ENCODE peak calls at places on chromosomes 7 and 10, in nine cellular contexts. One of them, this sample, is unnamed. For H3K4me1, the result is how much of the 10 kb centered on the place peaks cover.

GRCh38 chr7:133115596-133115995 is 33.7 kb upstream of the CHCHD3 start:
- DNase-seq in prostate gland: no peak
- DNase-seq in adrenal gland: no peak
- DNase-seq in sigmoid colon: no peak
- DNase-seq in stomach: no peak
- DNase-seq in endothelial cell of umbilical vein: no peak
- DNase-seq in breast epithelium: no peak
- DNase-seq in testis: no peak
- DNase-seq in GM12878: no peak
- DNase-seq in this sample: no peak

GRCh38 chr7:24980695-24981543 is 941 bp upstream of the OSBPL3 start:
- DNase-seq in prostate gland: no peak
- DNase-seq in adrenal gland: no peak
- DNase-seq in sigmoid colon: peak
- DNase-seq in stomach: peak
- DNase-seq in endothelial cell of umbilical vein: peak
- DNase-seq in breast epithelium: no peak
- DNase-seq in testis: peak
- DNase-seq in GM12878: no peak
- DNase-seq in this sample: peak

GRCh38 chr7:50359258-50359994 is 54.9 kb downstream of the IKZF1 start:
- DNase-seq in prostate gland: no peak
- DNase-seq in adrenal gland: no peak
- DNase-seq in sigmoid colon: no peak
- DNase-seq in stomach: no peak
- DNase-seq in endothelial cell of umbilical vein: no peak
- DNase-seq in breast epithelium: no peak
- DNase-seq in testis: no peak
- DNase-seq in GM12878: no peak
- DNase-seq in this sample: no peak

GRCh38 chr7:6623589-6624245 is 8.3 kb downstream of the ZNF853 start:
- DNase-seq in prostate gland: no peak
- DNase-seq in adrenal gland: no peak
- DNase-seq in sigmoid colon: no peak
- DNase-seq in stomach: no peak
- DNase-seq in endothelial cell of umbilical vein: no peak
- DNase-seq in breast epithelium: no peak
- DNase-seq in testis: no peak
- DNase-seq in GM12878: no peak
- DNase-seq in this sample: no peak

GRCh38 chr7:11343136-11343535 is 369.5 kb downstream of the PHF14 start:
- DNase-seq in prostate gland: no peak
- DNase-seq in adrenal gland: no peak
- DNase-seq in sigmoid colon: no peak
- DNase-seq in stomach: no peak
- DNase-seq in endothelial cell of umbilical vein: no peak
- DNase-seq in breast epithelium: no peak
- DNase-seq in testis: no peak
- DNase-seq in GM12878: no peak
- DNase-seq in this sample: no peak

GRCh38 chr7:117338020-117338419 is 15.2 kb upstream of the WNT2 start:
- DNase-seq in prostate gland: no peak
- DNase-seq in adrenal gland: no peak
- DNase-seq in sigmoid colon: no peak
- DNase-seq in stomach: no peak
- DNase-seq in endothelial cell of umbilical vein: no peak
- DNase-seq in breast epithelium: no peak
- DNase-seq in testis: no peak
- DNase-seq in GM12878: no peak
- DNase-seq in this sample: no peak

GRCh38 chr7:5429857-5430611 is 6.4 kb upstream of the TNRC18 start:
- DNase-seq in prostate gland: peak
- DNase-seq in adrenal gland: peak
- DNase-seq in sigmoid colon: peak
- DNase-seq in stomach: peak
- DNase-seq in endothelial cell of umbilical vein: no peak
- DNase-seq in breast epithelium: peak
- DNase-seq in testis: peak
- DNase-seq in GM12878: no peak
- DNase-seq in this sample: peak

GRCh38 chr10:87095241-87095945 is 387 bp downstream of the SHLD2 start:
- DNase-seq in prostate gland: peak
- DNase-seq in adrenal gland: peak
- DNase-seq in sigmoid colon: peak
- DNase-seq in stomach: peak
- DNase-seq in endothelial cell of umbilical vein: peak
- DNase-seq in breast epithelium: peak
- DNase-seq in testis: peak
- DNase-seq in GM12878: peak
- DNase-seq in this sample: peak

GRCh38 chr7:36287371-36288241 is 102.1 kb upstream of the ANLN start:
- DNase-seq in prostate gland: peak
- DNase-seq in adrenal gland: no peak
- DNase-seq in sigmoid colon: no peak
- DNase-seq in stomach: no peak
- DNase-seq in endothelial cell of umbilical vein: no peak
- DNase-seq in breast epithelium: no peak
- DNase-seq in testis: no peak
- DNase-seq in GM12878: no peak
- DNase-seq in this sample: no peak

GRCh38 chr7:36286688-36287087 is 103.0 kb upstream of the ANLN start:
- DNase-seq in prostate gland: no peak
- DNase-seq in adrenal gland: no peak
- DNase-seq in sigmoid colon: no peak
- DNase-seq in stomach: no peak
- DNase-seq in endothelial cell of umbilical vein: no peak
- DNase-seq in breast epithelium: no peak
- DNase-seq in testis: no peak
- DNase-seq in GM12878: no peak
- DNase-seq in this sample: no peak

GRCh38 chr7:36291387-36292316 is 98.0 kb upstream of the ANLN start:
- DNase-seq in prostate gland: peak
- DNase-seq in adrenal gland: peak
- DNase-seq in sigmoid colon: peak
- DNase-seq in stomach: peak
- DNase-seq in endothelial cell of umbilical vein: peak
- DNase-seq in breast epithelium: peak
- DNase-seq in testis: peak
- DNase-seq in GM12878: no peak
- DNase-seq in this sample: peak

GRCh38 chr7:36288501-36288900 is 101.2 kb upstream of the ANLN start:
- DNase-seq in prostate gland: no peak
- DNase-seq in adrenal gland: no peak
- DNase-seq in sigmoid colon: no peak
- DNase-seq in stomach: no peak
- DNase-seq in endothelial cell of umbilical vein: no peak
- DNase-seq in breast epithelium: no peak
- DNase-seq in testis: no peak
- DNase-seq in GM12878: no peak
- DNase-seq in this sample: no peak

DNA sequence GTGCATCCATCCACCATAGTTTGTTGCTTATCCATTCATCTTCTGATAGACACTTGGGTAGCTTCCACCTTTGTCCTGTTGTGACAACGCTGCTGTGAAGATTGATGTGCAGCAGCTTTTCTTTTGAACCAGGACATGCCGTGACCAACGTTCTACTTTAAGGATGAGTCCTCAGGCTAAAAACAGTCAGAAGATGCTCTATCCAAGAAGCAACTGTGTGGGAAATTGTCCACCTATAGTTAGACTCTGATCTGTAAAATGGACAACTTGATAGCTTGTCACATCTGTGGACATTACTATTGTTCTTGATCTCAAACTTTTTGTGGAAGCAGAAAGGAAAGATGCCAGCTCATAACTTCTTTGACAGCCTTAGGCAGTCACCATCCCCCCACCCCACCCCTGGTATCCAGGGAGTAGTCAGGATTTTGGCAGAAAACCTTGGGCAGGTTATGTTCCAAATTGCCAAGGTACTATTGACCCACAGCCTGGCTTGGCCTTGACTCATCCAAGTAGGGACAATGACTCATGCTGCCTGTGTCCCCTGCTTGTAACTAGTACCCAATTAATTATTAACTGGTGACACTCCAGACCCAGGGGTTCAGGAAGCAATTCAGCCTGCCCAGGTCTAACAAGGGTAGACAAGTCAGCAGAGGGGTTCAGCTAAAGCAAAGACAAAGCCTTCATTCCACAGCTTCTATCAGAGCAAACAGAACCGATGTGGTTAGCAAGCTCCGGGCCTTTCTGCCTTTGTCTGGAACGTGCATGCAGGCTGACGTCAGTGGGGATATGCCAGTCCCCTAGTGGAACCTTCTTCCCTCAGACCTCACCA is 99.6 kb upstream of the ANLN start:
- DNase-seq in prostate gland: peak
- DNase-seq in adrenal gland: no peak
- DNase-seq in sigmoid colon: no peak
- DNase-seq in stomach: peak
- DNase-seq in endothelial cell of umbilical vein: no peak
- DNase-seq in breast epithelium: peak
- DNase-seq in testis: no peak
- DNase-seq in GM12878: no peak
- DNase-seq in this sample: peak
- TF ChIP-seq POLR2A in prostate gland: no peak
- TF ChIP-seq POLR2A in adrenal gland: no peak
- TF ChIP-seq POLR2A in sigmoid colon: no peak
- TF ChIP-seq POLR2A in stomach: no peak
- TF ChIP-seq POLR2A in endothelial cell of umbilical vein: no peak
- TF ChIP-seq POLR2A in breast epithelium: no peak
- TF ChIP-seq POLR2A in testis: no peak
- TF ChIP-seq POLR2A in GM12878: no peak
- TF ChIP-seq POLR2A in this sample: no peak

GRCh38 chr10:109894516-109894915 is 28.8 kb downstream of the XPNPEP1 start:
- DNase-seq in prostate gland: peak
- DNase-seq in adrenal gland: no peak
- DNase-seq in sigmoid colon: peak
- DNase-seq in stomach: peak
- DNase-seq in endothelial cell of umbilical vein: peak
- DNase-seq in breast epithelium: peak
- DNase-seq in testis: peak
- DNase-seq in GM12878: no peak
- DNase-seq in this sample: peak

GRCh38 chr10:109893371-109893770 is 29.9 kb downstream of the XPNPEP1 start:
- DNase-seq in prostate gland: no peak
- DNase-seq in adrenal gland: no peak
- DNase-seq in sigmoid colon: no peak
- DNase-seq in stomach: no peak
- DNase-seq in endothelial cell of umbilical vein: no peak
- DNase-seq in breast epithelium: no peak
- DNase-seq in testis: no peak
- DNase-seq in GM12878: no peak
- DNase-seq in this sample: no peak

GRCh38 chr10:109895848-109896247 is 27.5 kb downstream of the XPNPEP1 start:
- DNase-seq in prostate gland: no peak
- DNase-seq in adrenal gland: no peak
- DNase-seq in sigmoid colon: no peak
- DNase-seq in stomach: no peak
- DNase-seq in endothelial cell of umbilical vein: no peak
- DNase-seq in breast epithelium: no peak
- DNase-seq in testis: no peak
- DNase-seq in GM12878: no peak
- DNase-seq in this sample: no peak

GRCh38 chr10:109892885-109893284 is 30.4 kb downstream of the XPNPEP1 start:
- DNase-seq in prostate gland: no peak
- DNase-seq in adrenal gland: peak
- DNase-seq in sigmoid colon: peak
- DNase-seq in stomach: no peak
- DNase-seq in endothelial cell of umbilical vein: no peak
- DNase-seq in breast epithelium: peak
- DNase-seq in testis: peak
- DNase-seq in GM12878: no peak
- DNase-seq in this sample: no peak

GRCh38 chr10:109895095-109895818 is 28.1 kb downstream of the XPNPEP1 start:
- DNase-seq in prostate gland: no peak
- DNase-seq in adrenal gland: no peak
- DNase-seq in sigmoid colon: no peak
- DNase-seq in stomach: peak
- DNase-seq in endothelial cell of umbilical vein: no peak
- DNase-seq in breast epithelium: no peak
- DNase-seq in testis: peak
- DNase-seq in GM12878: no peak
- DNase-seq in this sample: no peak
- H3K4me1 ChIP-seq in prostate gland: under half
- H3K4me1 ChIP-seq in adrenal gland: under half
- H3K4me1 ChIP-seq in sigmoid colon: under half
- H3K4me1 ChIP-seq in stomach: half or more
- H3K4me1 ChIP-seq in endothelial cell of umbilical vein: under half
- H3K4me1 ChIP-seq in breast epithelium: under half
- H3K4me1 ChIP-seq in testis: half or more
- H3K4me1 ChIP-seq in GM12878: under half
- H3K4me1 ChIP-seq in this sample: under half

GRCh38 chr7:43905209-43905946 is 1.0 kb downstream of the URGCP start:
- DNase-seq in prostate gland: no peak
- DNase-seq in adrenal gland: peak
- DNase-seq in sigmoid colon: no peak
- DNase-seq in stomach: peak
- DNase-seq in endothelial cell of umbilical vein: no peak
- DNase-seq in breast epithelium: peak
- DNase-seq in testis: no peak
- DNase-seq in GM12878: no peak
- DNase-seq in this sample: peak

GRCh38 chr7:43902542-43903054 is 3.8 kb downstream of the URGCP start:
- DNase-seq in prostate gland: no peak
- DNase-seq in adrenal gland: no peak
- DNase-seq in sigmoid colon: no peak
- DNase-seq in stomach: no peak
- DNase-seq in endothelial cell of umbilical vein: no peak
- DNase-seq in breast epithelium: no peak
- DNase-seq in testis: no peak
- DNase-seq in GM12878: no peak
- DNase-seq in this sample: no peak

GRCh38 chr7:43905954-43906326 is 456 bp downstream of the URGCP start:
- DNase-seq in prostate gland: peak
- DNase-seq in adrenal gland: peak
- DNase-seq in sigmoid colon: peak
- DNase-seq in stomach: peak
- DNase-seq in endothelial cell of umbilical vein: peak
- DNase-seq in breast epithelium: peak
- DNase-seq in testis: peak
- DNase-seq in GM12878: no peak
- DNase-seq in this sample: peak

GRCh38 chr7:43904533-43905208 is 1.7 kb downstream of the URGCP start:
- DNase-seq in prostate gland: no peak
- DNase-seq in adrenal gland: no peak
- DNase-seq in sigmoid colon: no peak
- DNase-seq in stomach: no peak
- DNase-seq in endothelial cell of umbilical vein: no peak
- DNase-seq in breast epithelium: no peak
- DNase-seq in testis: no peak
- DNase-seq in GM12878: no peak
- DNase-seq in this sample: no peak

GRCh38 chr7:43906327-43907010 is at the start of gene URGCP:
- DNase-seq in prostate gland: peak
- DNase-seq in adrenal gland: peak
- DNase-seq in sigmoid colon: peak
- DNase-seq in stomach: peak
- DNase-seq in endothelial cell of umbilical vein: peak
- DNase-seq in breast epithelium: peak
- DNase-seq in testis: peak
- DNase-seq in GM12878: no peak
- DNase-seq in this sample: peak
- TF ChIP-seq POLR2A in prostate gland: no peak
- TF ChIP-seq POLR2A in adrenal gland: no peak
- TF ChIP-seq POLR2A in sigmoid colon: no peak
- TF ChIP-seq POLR2A in stomach: no peak
- TF ChIP-seq POLR2A in endothelial cell of umbilical vein: peak
- TF ChIP-seq POLR2A in breast epithelium: no peak
- TF ChIP-seq POLR2A in testis: no peak
- TF ChIP-seq POLR2A in GM12878: peak
- TF ChIP-seq POLR2A in this sample: no peak

GRCh38 chr10:34658934-34659333 is 156.2 kb downstream of the PARD3 start:
- DNase-seq in prostate gland: no peak
- DNase-seq in adrenal gland: no peak
- DNase-seq in sigmoid colon: no peak
- DNase-seq in stomach: no peak
- DNase-seq in endothelial cell of umbilical vein: no peak
- DNase-seq in breast epithelium: no peak
- DNase-seq in testis: no peak
- DNase-seq in GM12878: no peak
- DNase-seq in this sample: peak

GRCh38 chr10:34654211-34654610 is 160.9 kb downstream of the PARD3 start:
- DNase-seq in prostate gland: no peak
- DNase-seq in adrenal gland: no peak
- DNase-seq in sigmoid colon: no peak
- DNase-seq in stomach: no peak
- DNase-seq in endothelial cell of umbilical vein: peak
- DNase-seq in breast epithelium: no peak
- DNase-seq in testis: no peak
- DNase-seq in GM12878: no peak
- DNase-seq in this sample: no peak

GRCh38 chr10:34656676-34657075 is 158.4 kb downstream of the PARD3 start:
- DNase-seq in prostate gland: no peak
- DNase-seq in adrenal gland: no peak
- DNase-seq in sigmoid colon: no peak
- DNase-seq in stomach: no peak
- DNase-seq in endothelial cell of umbilical vein: no peak
- DNase-seq in breast epithelium: no peak
- DNase-seq in testis: no peak
- DNase-seq in GM12878: no peak
- DNase-seq in this sample: no peak

GRCh38 chr10:34653530-34653929 is 161.6 kb downstream of the PARD3 start:
- DNase-seq in prostate gland: no peak
- DNase-seq in adrenal gland: no peak
- DNase-seq in sigmoid colon: no peak
- DNase-seq in stomach: no peak
- DNase-seq in endothelial cell of umbilical vein: no peak
- DNase-seq in breast epithelium: no peak
- DNase-seq in testis: no peak
- DNase-seq in GM12878: no peak
- DNase-seq in this sample: no peak

GRCh38 chr10:34655286-34656170 is 159.6 kb downstream of the PARD3 start:
- DNase-seq in prostate gland: peak
- DNase-seq in adrenal gland: peak
- DNase-seq in sigmoid colon: no peak
- DNase-seq in stomach: peak
- DNase-seq in endothelial cell of umbilical vein: peak
- DNase-seq in breast epithelium: peak
- DNase-seq in testis: peak
- DNase-seq in GM12878: no peak
- DNase-seq in this sample: peak
- H3K4me1 ChIP-seq in prostate gland: under half
- H3K4me1 ChIP-seq in adrenal gland: under half
- H3K4me1 ChIP-seq in sigmoid colon: under half
- H3K4me1 ChIP-seq in stomach: half or more
- H3K4me1 ChIP-seq in endothelial cell of umbilical vein: under half
- H3K4me1 ChIP-seq in breast epithelium: under half
- H3K4me1 ChIP-seq in testis: under half
- H3K4me1 ChIP-seq in GM12878: under half
- H3K4me1 ChIP-seq in this sample: under half

This sample was measured in transverse colon.